ENCODE peak calls at places on chromosomes 4 and X, in ten cellular contexts. Y is PC-3; E is left ventricle myocardium inferior; I is CD8-positive, alpha-beta T cell; C is tibial artery; T is fibroblast of lung; V is BJ; K is IMR-90; U is endodermal cell; D is body of pancreas. A is an unnamed sample. For H3K36me3, the result is how much of the 10 kb centered on the place peaks cover.

GRCh38 chrX:1587161-1587560 is 4.2 kb upstream of the AKAP17A start:
- DNase-seq in Y (no peak), E (no peak), I (no peak), C (no peak), T (no peak), V (no peak), K (no peak), U (peak), D (no peak), A (no peak)

GRCh38 chr4:36152712-36153111 is 91.6 kb downstream of the ARAP2 start:
- DNase-seq in Y (no peak), E (no peak), I (no peak), C (no peak), T (no peak), V (no peak), K (no peak), U (no peak), D (no peak), A (no peak)

GRCh38 chr4:147984065-147984777 is 252.3 kb downstream of the ARHGAP10 start:
- DNase-seq in Y (peak), E (no peak), I (no peak), C (no peak), T (peak), V (no peak), K (peak), U (peak), D (no peak), A (peak)

GRCh38 chrX:134930501-134930900 is 60.3 kb upstream of the SMIM10 start:
- DNase-seq in Y (no peak), E (no peak), I (no peak), C (no peak), T (no peak), V (no peak), K (no peak), U (no peak), D (no peak), A (no peak)

GRCh38 chr4:151991001-151991883 is 230.4 kb upstream of the GATB start:
- DNase-seq in Y (no peak), E (no peak), I (no peak), C (no peak), T (no peak), V (no peak), K (no peak), U (no peak), D (no peak), A (no peak)

GRCh38 chr4:2962614-2963184 is 507 bp downstream of the NOP14 start:
- DNase-seq in Y (peak), E (no peak), I (no peak), C (no peak), T (peak), V (peak), K (peak), U (peak), D (no peak), A (no peak)

GRCh38 chr4:140141196-140141845 is 12.7 kb downstream of the MAML3 start:
- DNase-seq in Y (peak), E (no peak), I (no peak), C (no peak), T (no peak), V (no peak), K (no peak), U (no peak), D (peak), A (peak)

GRCh38 chr4:133143775-133144430 is 5.2 kb upstream of the PCDH10 start:
- DNase-seq in Y (no peak), E (no peak), I (no peak), C (no peak), T (no peak), V (no peak), K (no peak), U (no peak), D (no peak), A (no peak)

GRCh38 chr4:47930971-47931804 is 16.8 kb upstream of the NFXL1 start:
- DNase-seq in Y (peak), E (no peak), I (no peak), C (no peak), T (peak), V (no peak), K (peak), U (no peak), D (no peak), A (peak)

GRCh38 chr4:98166025-98166730 is 22.9 kb upstream of the STPG2 start:
- DNase-seq in Y (peak), E (peak), I (no peak), C (no peak), T (no peak), V (no peak), K (peak), U (no peak), D (peak), A (peak)

GRCh38 chr4:61204353-61204752 is 4.2 kb downstream of the ADGRL3 start:
- DNase-seq in Y (peak), E (no peak), I (no peak), C (no peak), T (no peak), V (no peak), K (peak), U (no peak), D (no peak), A (peak)

GRCh38 chrX:149512225-149512885 is 7.2 kb upstream of the IDS start:
- DNase-seq in Y (peak), E (peak), I (peak), C (no peak), T (peak), V (no peak), K (peak), U (peak), D (peak), A (peak)

GRCh38 chr4:94654714-94655113 is 103.0 kb upstream of the BMPR1B start:
- DNase-seq in Y (no peak), E (no peak), I (no peak), C (no peak), T (no peak), V (no peak), K (no peak), U (no peak), D (no peak), A (no peak)

GRCh38 chr4:94665500-94666398 is 92.0 kb upstream of the BMPR1B start:
- DNase-seq in Y (no peak), E (no peak), I (no peak), C (no peak), T (no peak), V (no peak), K (no peak), U (no peak), D (no peak), A (no peak)

DNA sequence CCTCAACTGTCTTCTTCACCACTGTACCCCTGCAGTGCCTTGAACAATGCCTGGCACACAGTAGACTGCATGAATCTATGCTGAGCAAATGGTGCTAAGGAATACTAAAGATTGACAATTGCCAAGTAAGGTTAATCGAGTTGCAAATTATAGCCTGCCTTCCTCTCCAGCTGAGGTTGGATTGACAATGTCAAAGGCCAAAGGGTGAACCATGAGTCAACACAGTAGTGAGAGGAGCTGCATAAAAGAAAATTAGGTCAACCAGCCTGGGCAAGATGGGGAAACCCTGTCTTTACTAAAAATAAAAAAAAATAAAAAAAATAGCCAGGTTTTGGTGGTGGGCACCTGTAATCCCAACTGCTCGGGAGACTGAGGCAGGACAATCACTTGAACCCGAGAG is 97.1 kb upstream of the BMPR1B start:
- DNase-seq in Y (no peak), E (no peak), I (no peak), C (no peak), T (no peak), V (no peak), K (no peak), U (no peak), D (no peak), A (no peak)
- H3K36me3 ChIP-seq in Y (under half), E (half or more), I (under half), C (half or more), T (under half), V (under half), K (under half), U (half or more), D (under half), A (under half)

DNA sequence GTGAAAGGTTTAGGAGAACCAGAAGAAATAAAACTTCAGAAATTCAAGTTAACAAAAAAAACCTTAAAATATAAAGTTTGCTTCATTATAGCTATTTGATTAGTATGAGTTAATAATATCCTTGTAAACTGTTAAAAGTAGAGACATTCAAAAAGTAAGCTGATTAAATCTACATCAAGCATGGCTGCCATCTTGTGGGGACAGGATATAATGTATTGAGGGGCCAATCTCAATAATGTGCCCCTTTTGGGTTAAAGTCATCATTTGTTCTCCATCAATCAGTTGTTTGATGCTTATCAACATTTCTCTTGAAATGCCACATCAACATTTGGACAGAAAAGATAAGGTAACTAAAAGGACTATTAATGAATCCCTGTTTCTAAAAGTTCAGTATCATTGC is 4.6 kb upstream of the GRID2 start:
- DNase-seq in Y (peak), E (no peak), I (no peak), C (no peak), T (peak), V (no peak), K (peak), U (no peak), D (no peak), A (peak)
- TF ChIP-seq CTCF in Y (peak), E (peak), I (no peak), C (no peak), T (peak), V (no peak), K (peak), U (peak), D (peak), A (peak)

GRCh38 chr4:77917601-77918000 is 55.0 kb downstream of the MRPL1 start:
- DNase-seq in Y (no peak), E (no peak), I (no peak), C (no peak), T (no peak), V (no peak), K (no peak), U (no peak), D (no peak), A (no peak)

GRCh38 chr4:77913353-77913752 is 50.7 kb downstream of the MRPL1 start:
- DNase-seq in Y (no peak), E (no peak), I (no peak), C (no peak), T (no peak), V (no peak), K (peak), U (no peak), D (no peak), A (peak)

GRCh38 chr4:77921701-77922100 is 59.1 kb downstream of the MRPL1 start:
- DNase-seq in Y (peak), E (no peak), I (no peak), C (no peak), T (peak), V (peak), K (peak), U (no peak), D (no peak), A (peak)

GRCh38 chr4:77920371-77920770 is 57.7 kb downstream of the MRPL1 start:
- DNase-seq in Y (no peak), E (no peak), I (no peak), C (no peak), T (no peak), V (no peak), K (no peak), U (no peak), D (no peak), A (peak)

DNA sequence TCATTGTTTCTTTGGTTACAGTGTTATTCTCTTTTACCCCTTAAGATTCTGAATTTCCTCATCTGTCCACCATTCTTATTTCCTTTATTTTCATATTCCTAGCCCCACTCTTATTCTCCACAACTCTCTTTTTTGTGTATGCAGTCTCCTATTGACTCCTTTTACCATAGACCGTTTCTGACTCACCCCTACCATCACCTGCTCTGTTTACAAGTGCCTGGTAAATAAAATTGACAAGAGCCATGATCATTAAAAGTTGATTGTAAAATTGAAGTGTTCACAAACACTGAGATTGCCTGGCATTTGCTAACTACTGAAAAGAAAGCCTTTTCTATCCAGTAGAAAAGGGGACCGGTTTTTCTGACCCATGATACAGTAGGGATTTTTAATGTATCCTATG is 54.4 kb downstream of the MRPL1 start:
- DNase-seq in Y (no peak), E (no peak), I (no peak), C (no peak), T (no peak), V (no peak), K (no peak), U (no peak), D (no peak), A (no peak)
- H3K36me3 ChIP-seq in Y (under half), E (under half), I (under half), C (under half), T (under half), V (under half), K (under half), U (under half), D (under half), A (under half)

DNA sequence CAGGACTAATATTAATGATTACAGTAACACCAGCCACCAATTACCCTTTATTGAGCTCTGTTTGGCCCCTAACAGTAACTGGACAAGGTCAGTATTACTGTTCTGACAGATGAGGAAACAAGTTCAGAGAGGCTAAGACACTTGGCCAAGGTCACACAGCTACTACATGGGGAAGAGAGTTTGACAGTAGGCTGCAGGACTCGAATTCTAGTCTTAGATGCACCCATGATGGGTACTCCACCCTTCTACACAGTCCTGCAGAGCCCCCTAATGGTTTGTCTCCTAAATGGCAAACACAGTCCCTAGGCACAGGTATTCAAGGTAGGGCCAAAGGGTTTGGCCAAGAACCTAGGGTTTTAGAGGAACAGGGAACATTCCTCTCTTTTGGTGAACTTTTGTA is 93.9 kb downstream of the NSUN7 start:
- DNase-seq in Y (no peak), E (no peak), I (peak), C (peak), T (no peak), V (no peak), K (no peak), U (peak), D (no peak), A (no peak)
- TF ChIP-seq CTCF in Y (no peak), E (peak), I (no peak), C (no peak), T (no peak), V (no peak), K (no peak), U (peak), D (no peak), A (peak)

DNA sequence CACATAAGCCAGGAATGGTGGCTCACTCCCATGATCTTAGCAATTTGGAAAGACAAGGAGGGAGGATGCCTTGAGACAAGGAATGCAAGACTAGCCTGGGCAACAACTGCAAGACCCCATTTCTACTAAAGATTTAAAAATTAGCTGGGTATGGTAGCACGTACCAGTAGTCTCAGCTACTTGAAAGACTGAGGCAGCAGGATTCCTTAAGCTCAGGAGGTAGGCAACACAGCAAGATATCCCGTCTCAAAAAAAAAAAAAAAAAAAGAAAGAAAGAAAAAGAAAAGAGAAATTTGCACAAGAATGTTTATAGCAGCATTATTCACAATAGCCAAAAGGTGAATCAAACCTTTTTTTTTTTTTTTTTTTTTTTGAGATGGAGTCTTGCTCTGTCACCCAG is 29.7 kb downstream of the PDS5A start:
- DNase-seq in Y (no peak), E (no peak), I (no peak), C (no peak), T (no peak), V (no peak), K (no peak), U (no peak), D (no peak), A (no peak)
- H3K36me3 ChIP-seq in Y (under half), E (under half), I (under half), C (under half), T (under half), V (under half), K (under half), U (under half), D (under half), A (under half)

DNA sequence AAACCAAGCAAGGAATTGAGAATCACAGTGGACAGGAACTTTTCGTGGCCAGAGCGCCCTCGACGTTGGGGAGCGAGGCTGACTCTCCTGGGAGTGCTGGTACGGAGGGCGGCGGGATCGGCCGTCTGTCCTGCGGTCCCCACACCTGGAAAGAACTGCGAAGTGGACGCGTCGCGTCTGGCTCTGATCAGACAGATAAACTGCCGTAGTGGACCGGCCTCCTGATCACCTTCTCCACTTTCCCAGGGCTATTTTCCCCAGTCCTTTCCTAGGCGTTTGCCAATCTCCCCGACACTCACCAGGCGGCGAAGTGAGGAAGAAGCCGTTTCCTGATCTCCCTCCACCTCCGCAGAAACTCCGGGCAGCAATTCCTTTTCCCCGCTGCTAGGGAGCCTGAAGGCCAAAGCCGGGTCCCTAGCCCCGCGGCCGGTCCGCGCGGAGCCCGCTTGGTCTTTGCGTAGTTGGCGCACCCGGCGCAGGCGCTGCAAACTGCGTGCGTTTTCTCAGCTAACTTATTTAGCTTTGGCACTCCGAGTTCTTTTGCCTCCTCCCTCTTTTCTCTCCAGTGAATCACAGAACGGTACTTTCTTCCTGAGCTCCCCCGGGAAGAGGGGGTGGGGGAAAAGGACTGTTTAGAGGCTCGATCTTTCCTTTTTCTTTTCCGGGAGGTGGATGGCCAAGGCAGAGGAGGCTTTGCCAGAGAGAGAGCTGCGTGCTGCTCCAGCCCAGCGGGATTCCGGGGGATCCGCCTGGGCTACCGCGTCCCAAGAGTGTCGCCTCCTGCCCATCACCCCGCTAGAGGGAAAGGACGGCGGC is at the start of gene ARSJ:
- DNase-seq in Y (peak), E (peak), I (no peak), C (peak), T (peak), V (no peak), K (peak), U (peak), D (peak), A (peak)
- TF ChIP-seq CTCF in Y (no peak), E (no peak), I (no peak), C (peak), T (peak), V (peak), K (peak), U (peak), D (no peak), A (peak)